ENCODE peak calls at places on chromosomes 13 and 19, in six cellular contexts. K, F, X, Z, S and E are unnamed samples.

GRCh38 chr19:291561-292280 is 518 bp upstream of the PLPP2 start:
- DNase-seq in S (peak; percentile 77), F (no peak), Z (no peak), X (peak; percentile 62), K (no peak), E (no peak)

GRCh38 chr13:44837250-44837649 is 152.0 kb downstream of the NUFIP1 start:
- DNase-seq in K (no peak), Z (no peak), F (no peak), X (no peak), S (no peak), E (no peak)

GRCh38 chr19:1130801-1131717 is 27.3 kb downstream of the GPX4 start:
- DNase-seq in X (no peak), K (peak; percentile 51), S (no peak), Z (peak; percentile 21), F (peak; percentile 38), E (no peak)

GRCh38 chr13:24341439-24341838 is 32.1 kb downstream of the C1QTNF9 start:
- DNase-seq in Z (no peak), S (no peak), F (no peak), K (no peak), X (no peak), E (no peak)

GRCh38 chr13:53782400-53783030 is 753.9 kb downstream of the OLFM4 start:
- DNase-seq in F (peak; percentile 59), S (peak; percentile 30), Z (no peak), X (no peak), K (no peak), E (no peak)

GRCh38 chr19:1884291-1884718 is 991 bp downstream of the ABHD17A start:
- DNase-seq in F (peak; percentile 72), S (no peak), Z (no peak), X (no peak), K (no peak), E (no peak)

GRCh38 chr19:35211545-35212230 is 16.9 kb downstream of the FAM187B start:
- DNase-seq in K (peak; percentile 70), Z (peak; percentile 85), F (no peak), S (no peak), X (peak; percentile 78), E (peak; percentile 78)

GRCh38 chr19:33773704-33774624 is 22.7 kb upstream of the KCTD15 start:
- DNase-seq in K (no peak), F (no peak), S (peak; percentile 65), X (no peak), Z (no peak), E (no peak)

GRCh38 chr19:13621413-13621812 is 115.1 kb upstream of the CACNA1A start:
- DNase-seq in F (peak; percentile 77), K (peak; percentile 65), Z (no peak), S (no peak), X (no peak), E (no peak)

GRCh38 chr19:4493929-4494690 is 22.0 kb downstream of the HDGFL2 start:
- DNase-seq in K (no peak), F (no peak), S (no peak), X (no peak), Z (no peak), E (no peak)

GRCh38 chr19:511101-511841 is 4.0 kb downstream of the TPGS1 start:
- DNase-seq in Z (peak; percentile 94), F (peak; percentile 95), K (peak; percentile 80), S (no peak), X (peak; percentile 72), E (no peak)

GRCh38 chr13:77325371-77325941 is 1.4 kb downstream of the MYCBP2 start:
- DNase-seq in S (peak; percentile 6), X (no peak), Z (no peak), K (no peak), F (peak; percentile 17), E (no peak)

GRCh38 chr19:47549341-47549768 is 23.6 kb downstream of the ZNF541 start:
- DNase-seq in Z (no peak), X (peak; percentile 78), K (no peak), F (no peak), S (no peak), E (no peak)

GRCh38 chr19:5539431-5539833 is 28.3 kb downstream of the TINCR start:
- DNase-seq in S (peak; percentile 66), X (no peak), Z (no peak), F (peak; percentile 78), K (no peak), E (no peak)

GRCh38 chr13:90717451-90717936 is 630.0 kb upstream of the MIR17HG start:
- DNase-seq in Z (no peak), F (peak; percentile 43), K (no peak), S (no peak), X (no peak), E (no peak)

GRCh38 chr19:13627531-13627930 is 121.3 kb upstream of the CACNA1A start:
- DNase-seq in Z (no peak), K (no peak), S (no peak), F (no peak), X (no peak), E (no peak)